ENCODE peak calls at places on chromosomes 6 and 20, in six cellular contexts. A is stimulated activated CD8-positive, alpha-beta memory T cell treated with anti-CD3 and anti-CD28 coated beads, Interleukin-4, amount 100 ng/mL, for 1 hour; J is lower leg skin; M is AG09309; R is stimulated activated naive CD8-positive, alpha-beta T cell treated with anti-CD3 and anti-CD28 coated beads, Interleukin-15, Interleukin-2, amounts not matched to agents 100 U/mL and 50 U/mL, for 24 hours; D is RPMI7951. L is an unnamed sample.

GRCh38 chr6:128768187-128768586 is 114.8 kb upstream of the LAMA2 start:
- DNase-seq in J (no peak), M (no peak), R (no peak), D (no peak), A (no peak), L (no peak)

GRCh38 chr20:59771506-59772372 is 161.7 kb downstream of the SYCP2 start:
- DNase-seq in D (no peak), A (no peak), R (no peak), J (no peak), M (no peak), L (no peak)

GRCh38 chr6:74114428-74114827 is 418.4 kb downstream of the CD109 start:
- DNase-seq in J (no peak), D (no peak), A (no peak), M (no peak), R (no peak), L (no peak)

GRCh38 chr6:7424967-7425807 is 35.6 kb downstream of the RIOK1 start:
- DNase-seq in A (no peak), D (no peak), R (no peak), J (no peak), M (peak; percentile 33), L (no peak)

GRCh38 chr6:37155394-37156312 is 14.3 kb upstream of the PIM1 start:
- DNase-seq in J (no peak), R (peak; percentile 71), A (no peak), M (no peak), D (no peak), L (no peak)

GRCh38 chr6:52984247-52984646 is 10.8 kb downstream of the GSTA4 start:
- DNase-seq in M (no peak), J (no peak), R (peak; percentile 35), D (peak; percentile 85), A (no peak), L (no peak)

GRCh38 chr6:1871936-1872335 is 262.2 kb downstream of the FOXC1 start:
- DNase-seq in A (no peak), J (no peak), D (no peak), R (no peak), M (no peak), L (no peak)

GRCh38 chr6:45728674-45729073 is 287.0 kb downstream of the CLIC5 start:
- DNase-seq in D (peak; percentile 92), M (no peak), R (no peak), J (no peak), A (no peak), L (no peak)

GRCh38 chr6:134724653-134725340 is 225.1 kb downstream of the ALDH8A1 start:
- DNase-seq in M (no peak), J (no peak), D (peak; percentile 31), A (no peak), R (no peak), L (no peak)

GRCh38 chr6:157449610-157450009 is 68.6 kb downstream of the ZDHHC14 start:
- DNase-seq in J (no peak), D (no peak), R (no peak), M (no peak), A (no peak), L (no peak)

GRCh38 chr6:147667082-147667481 is 158.6 kb downstream of the SAMD5 start:
- DNase-seq in D (no peak), M (no peak), A (no peak), J (no peak), R (no peak), L (no peak)

GRCh38 chr6:88708197-88708744 is 255.1 kb downstream of the RNGTT start:
- DNase-seq in D (no peak), M (no peak), A (no peak), R (no peak), J (no peak), L (no peak)

GRCh38 chr6:168506460-168506859 is 65.5 kb downstream of the SMOC2 start:
- DNase-seq in A (no peak), J (no peak), M (no peak), D (no peak), R (no peak), L (no peak)

GRCh38 chr6:9484686-9485085 is 930.2 kb downstream of the TFAP2A start:
- DNase-seq in D (no peak), M (no peak), J (no peak), R (no peak), A (no peak), L (no peak)

GRCh38 chr6:47144306-47144705 is 102.2 kb upstream of the ADGRF1 start:
- DNase-seq in M (peak; percentile 84), D (peak; percentile 76), A (no peak), J (no peak), R (no peak), L (no peak)

GRCh38 chr20:50283922-50284810 is 93.5 kb downstream of the CEBPB start:
- DNase-seq in R (peak; percentile 26), D (peak; percentile 64), J (peak; percentile 83), A (no peak), M (no peak), L (no peak)

GRCh38 chr20:45254867-45255266 is 503 bp upstream of the SLPI start:
- DNase-seq in D (no peak), A (no peak), M (peak; percentile 25), R (no peak), J (peak; percentile 41), L (no peak)

GRCh38 chr6:130760006-130760405 is 67.2 kb upstream of the SMLR1 start:
- DNase-seq in J (no peak), D (peak; percentile 62), M (peak; percentile 25), R (no peak), A (no peak), L (peak; percentile 36)

GRCh38 chr20:21053002-21053762 is 53.0 kb downstream of the LINC00237 start:
- DNase-seq in J (no peak), A (no peak), M (no peak), R (no peak), D (peak; percentile 31), L (no peak)

GRCh38 chr6:169289671-169290408 is 36.2 kb upstream of the THBS2 start:
- DNase-seq in A (no peak), J (no peak), D (peak; percentile 92), M (peak; percentile 85), R (no peak), L (no peak)

GRCh38 chr6:89388846-89389245 is 23.2 kb downstream of the RRAGD start:
- DNase-seq in J (no peak), R (no peak), D (no peak), A (no peak), M (no peak), L (no peak)

GRCh38 chr6:170405311-170405975 is 98.9 kb downstream of the FAM120B start:
- DNase-seq in R (no peak), A (no peak), J (no peak), D (peak; percentile 97), M (peak; percentile 93), L (no peak)

GRCh38 chr6:167797079-167797870 is 29.4 kb upstream of the AFDN start:
- DNase-seq in M (no peak), A (no peak), R (no peak), D (peak; percentile 83), J (peak; percentile 11), L (no peak)

GRCh38 chr6:138105880-138106664 is 1.1 kb downstream of the PERP start:
- DNase-seq in R (no peak), D (no peak), J (no peak), A (no peak), M (no peak), L (no peak)

GRCh38 chr20:43963872-43964791 is 49.5 kb downstream of the TOX2 start:
- DNase-seq in M (no peak), R (no peak), A (no peak), D (peak; percentile 94), J (peak; percentile 29), L (peak; percentile 31)

GRCh38 chr6:132530293-132530974 is 7.6 kb upstream of the TAAR9 start:
- DNase-seq in D (peak; percentile 57), J (no peak), M (peak; percentile 8), A (peak; percentile 56), R (peak; percentile 76), L (peak; percentile 70)

GRCh38 chr6:32980488-32981038 is 12.2 kb downstream of the BRD2 start:
- DNase-seq in R (no peak), M (no peak), A (no peak), J (no peak), D (no peak), L (no peak)

GRCh38 chr6:89562114-89562815 is 76.3 kb downstream of the LYRM2 start:
- DNase-seq in D (no peak), R (no peak), J (no peak), M (no peak), A (no peak), L (no peak)

GRCh38 chr6:169170583-169170955 is 83.1 kb downstream of the THBS2 start:
- DNase-seq in R (no peak), D (no peak), J (no peak), A (no peak), M (no peak), L (no peak)

GRCh38 chr20:4585104-4585753 is 136.5 kb upstream of the PRND start:
- DNase-seq in J (no peak), A (no peak), D (peak; percentile 39), R (no peak), M (peak; percentile 84), L (no peak)

GRCh38 chr6:142915129-142915697 is 29.8 kb downstream of the HIVEP2 start:
- DNase-seq in J (no peak), R (no peak), A (no peak), D (no peak), M (no peak), L (no peak)

GRCh38 chr20:11676618-11677289 is 240.9 kb upstream of the BTBD3 start:
- DNase-seq in R (peak; percentile 31), J (no peak), D (peak; percentile 8), A (no peak), M (peak; percentile 5), L (peak; percentile 84)

GRCh38 chr20:47456952-47457724 is 44.5 kb upstream of the NCOA3 start:
- DNase-seq in R (no peak), M (peak; percentile 63), J (no peak), D (peak; percentile 91), A (no peak), L (no peak)

GRCh38 chr6:16651871-16652270 is 109.4 kb downstream of the ATXN1 start:
- DNase-seq in A (no peak), M (no peak), J (no peak), R (no peak), D (no peak), L (no peak)

GRCh38 chr6:75932067-75932466 is 140.4 kb downstream of the IMPG1 start:
- DNase-seq in D (peak; percentile 34), A (no peak), J (no peak), R (no peak), M (no peak), L (peak; percentile 72)

GRCh38 chr6:2921520-2922115 is 18.5 kb upstream of the SERPINB9 start:
- DNase-seq in D (no peak), J (no peak), A (no peak), M (no peak), R (no peak), L (no peak)

L was measured in endothelial cell.